ENCODE peak calls at places on chromosomes 13 and 19, in ten cellular contexts. T is fibroblast of lung, C is substantia nigra, G is dorsolateral prefrontal cortex, M is neural progenitor cell, Y is K562, U is PC-3, O is cardiac muscle cell, Z is Panc1, W is MM.1S. J is an unnamed sample.

GRCh38 chr13:99575376-99575775 is 74.1 kb downstream of the TM9SF2 start:
- DNase-seq in T (no peak), C (no peak), G (no peak), M (no peak), Y (peak), U (no peak), O (no peak), Z (no peak), W (no peak), J (no peak)

GRCh38 chr19:16822648-16823047 is 6.5 kb upstream of the SIN3B start:
- DNase-seq in T (no peak), C (no peak), G (no peak), M (no peak), Y (no peak), U (no peak), O (no peak), Z (no peak), W (no peak), J (no peak)

GRCh38 chr13:91647361-91647970 is 249.0 kb downstream of the GPC5 start:
- DNase-seq in T (peak), C (no peak), G (no peak), M (peak), Y (peak), U (peak), O (no peak), Z (peak), W (no peak), J (no peak)

GRCh38 chr13:43077906-43078305 is 54.5 kb downstream of the DNAJC15 start:
- DNase-seq in T (no peak), C (no peak), G (no peak), M (peak), Y (no peak), U (no peak), O (peak), Z (no peak), W (no peak), J (no peak)

GRCh38 chr19:19347401-19347800 is 26.8 kb downstream of the MAU2 start:
- DNase-seq in T (peak), C (no peak), G (no peak), M (no peak), Y (no peak), U (no peak), O (no peak), Z (no peak), W (no peak), J (no peak)

GRCh38 chr13:74761794-74762193 is 627.6 kb upstream of the KLF12 start:
- DNase-seq in T (peak), C (no peak), G (no peak), M (no peak), Y (no peak), U (no peak), O (no peak), Z (no peak), W (no peak), J (no peak)

GRCh38 chr19:8302734-8303133 is 5.4 kb downstream of the CD320 start:
- DNase-seq in T (no peak), C (no peak), G (no peak), M (no peak), Y (no peak), U (no peak), O (no peak), Z (no peak), W (no peak), J (no peak)

GRCh38 chr13:91406619-91407018 is 8.2 kb downstream of the GPC5 start:
- DNase-seq in T (peak), C (no peak), G (no peak), M (peak), Y (peak), U (peak), O (no peak), Z (peak), W (peak), J (no peak)

GRCh38 chr19:33302974-33303790 is 848 bp upstream of the CEBPA start:
- DNase-seq in T (peak), C (no peak), G (no peak), M (peak), Y (no peak), U (peak), O (peak), Z (no peak), W (no peak), J (peak)

GRCh38 chr19:49932731-49933131 is 3.4 kb upstream of the NUP62 start:
- DNase-seq in T (no peak), C (no peak), G (no peak), M (no peak), Y (no peak), U (no peak), O (no peak), Z (no peak), W (no peak), J (no peak)

GRCh38 chr13:40028446-40028845 is 373.0 kb downstream of the COG6 start:
- DNase-seq in T (no peak), C (no peak), G (no peak), M (no peak), Y (no peak), U (no peak), O (no peak), Z (no peak), W (no peak), J (no peak)

GRCh38 chr19:55169136-55169535 is 2.7 kb upstream of the DNAAF3 start:
- DNase-seq in T (no peak), C (no peak), G (no peak), M (no peak), Y (no peak), U (no peak), O (no peak), Z (no peak), W (no peak), J (no peak)

GRCh38 chr19:55491546-55492360 is 3.5 kb downstream of the SSC5D start:
- DNase-seq in T (no peak), C (no peak), G (no peak), M (no peak), Y (no peak), U (no peak), O (no peak), Z (no peak), W (no peak), J (peak)

GRCh38 chr13:77751513-77752456 is 54.3 kb downstream of the SLAIN1 start:
- DNase-seq in T (peak), C (no peak), G (no peak), M (peak), Y (peak), U (peak), O (peak), Z (peak), W (peak), J (no peak)

GRCh38 chr13:32134991-32135390 is 103.4 kb downstream of the FRY start:
- DNase-seq in T (peak), C (no peak), G (no peak), M (no peak), Y (no peak), U (no peak), O (no peak), Z (no peak), W (no peak), J (no peak)
- H3K27ac ChIP-seq in T (peak), C (no peak), G (no peak), M (no peak), Y (no peak), U (no peak), O (no peak), Z (no peak), W (no peak), J (peak)

DNA sequence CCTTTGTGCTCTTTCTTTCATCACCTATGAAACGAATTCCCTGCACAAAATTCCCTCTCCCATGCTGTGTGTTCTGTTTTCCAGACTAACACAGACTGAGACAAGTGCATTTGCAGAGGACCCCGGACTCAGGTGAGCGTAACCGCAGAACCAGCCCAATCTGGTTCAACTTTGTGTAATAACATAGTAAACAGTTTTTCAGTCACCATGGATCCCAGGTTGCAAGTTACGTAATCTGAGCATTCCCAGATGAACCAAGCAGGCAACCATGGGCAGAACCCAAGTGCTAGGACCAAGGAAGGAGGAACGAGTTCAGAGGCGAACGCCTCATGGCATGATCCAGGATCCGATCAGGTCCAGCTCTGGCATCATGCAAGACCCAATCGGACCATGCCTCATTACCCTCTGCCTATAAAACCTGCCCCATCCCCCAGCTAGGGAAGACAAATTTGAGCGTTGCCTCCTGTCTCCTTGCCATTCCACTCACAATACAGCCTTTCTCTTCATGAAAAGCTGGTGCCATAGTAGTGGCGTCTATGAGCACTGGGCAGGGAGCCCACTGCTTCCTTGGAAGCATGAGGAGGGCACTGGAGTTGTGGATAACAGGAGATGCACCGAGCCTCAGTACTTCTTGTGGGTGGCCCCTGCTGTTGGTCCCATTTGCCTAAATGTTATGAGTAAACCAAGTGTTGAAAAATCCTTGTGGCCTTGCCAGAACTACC is 107.6 kb downstream of the ABCC4 start:
- DNase-seq in T (no peak), C (no peak), G (no peak), M (no peak), Y (no peak), U (no peak), O (no peak), Z (no peak), W (no peak), J (no peak)
- H3K27ac ChIP-seq in T (no peak), C (no peak), G (no peak), M (no peak), Y (no peak), U (no peak), O (no peak), Z (peak), W (no peak), J (no peak)

GRCh38 chr19:58555920-58556632 is 1.2 kb upstream of the CHMP2A start:
- DNase-seq in T (no peak), C (no peak), G (no peak), M (no peak), Y (no peak), U (no peak), O (no peak), Z (no peak), W (no peak), J (peak)
- H3K27ac ChIP-seq in T (peak), C (no peak), G (no peak), M (peak), Y (peak), U (no peak), O (peak), Z (peak), W (no peak), J (peak)

GRCh38 chr19:51422053-51422448 is 4.6 kb upstream of the SIGLEC10 start:
- DNase-seq in T (peak), C (peak), G (peak), M (peak), Y (peak), U (peak), O (peak), Z (no peak), W (peak), J (no peak)

GRCh38 chr19:51417807-51418152 is 338 bp upstream of the SIGLEC10 start:
- DNase-seq in T (no peak), C (no peak), G (no peak), M (no peak), Y (no peak), U (no peak), O (no peak), Z (no peak), W (no peak), J (no peak)

GRCh38 chr19:51417107-51417806 is at the start of gene SIGLEC10:
- DNase-seq in T (no peak), C (no peak), G (peak), M (no peak), Y (peak), U (peak), O (no peak), Z (no peak), W (no peak), J (no peak)

GRCh38 chr19:51421229-51422052 is 4.0 kb upstream of the SIGLEC10 start:
- DNase-seq in T (no peak), C (no peak), G (no peak), M (peak), Y (no peak), U (no peak), O (no peak), Z (no peak), W (no peak), J (no peak)

GRCh38 chr19:51418707-51419106 is 1.3 kb upstream of the SIGLEC10 start:
- DNase-seq in T (no peak), C (no peak), G (no peak), M (no peak), Y (no peak), U (no peak), O (no peak), Z (no peak), W (no peak), J (no peak)
- H3K27ac ChIP-seq in T (no peak), C (no peak), G (no peak), M (no peak), Y (no peak), U (no peak), O (no peak), Z (no peak), W (no peak), J (no peak)

GRCh38 chr13:114058051-114058867 is 74.2 kb downstream of the RASA3 start:
- DNase-seq in T (no peak), C (no peak), G (no peak), M (no peak), Y (no peak), U (no peak), O (no peak), Z (no peak), W (no peak), J (no peak)
- H3K27ac ChIP-seq in T (no peak), C (peak), G (peak), M (no peak), Y (no peak), U (no peak), O (no peak), Z (peak), W (no peak), J (peak)

DNA sequence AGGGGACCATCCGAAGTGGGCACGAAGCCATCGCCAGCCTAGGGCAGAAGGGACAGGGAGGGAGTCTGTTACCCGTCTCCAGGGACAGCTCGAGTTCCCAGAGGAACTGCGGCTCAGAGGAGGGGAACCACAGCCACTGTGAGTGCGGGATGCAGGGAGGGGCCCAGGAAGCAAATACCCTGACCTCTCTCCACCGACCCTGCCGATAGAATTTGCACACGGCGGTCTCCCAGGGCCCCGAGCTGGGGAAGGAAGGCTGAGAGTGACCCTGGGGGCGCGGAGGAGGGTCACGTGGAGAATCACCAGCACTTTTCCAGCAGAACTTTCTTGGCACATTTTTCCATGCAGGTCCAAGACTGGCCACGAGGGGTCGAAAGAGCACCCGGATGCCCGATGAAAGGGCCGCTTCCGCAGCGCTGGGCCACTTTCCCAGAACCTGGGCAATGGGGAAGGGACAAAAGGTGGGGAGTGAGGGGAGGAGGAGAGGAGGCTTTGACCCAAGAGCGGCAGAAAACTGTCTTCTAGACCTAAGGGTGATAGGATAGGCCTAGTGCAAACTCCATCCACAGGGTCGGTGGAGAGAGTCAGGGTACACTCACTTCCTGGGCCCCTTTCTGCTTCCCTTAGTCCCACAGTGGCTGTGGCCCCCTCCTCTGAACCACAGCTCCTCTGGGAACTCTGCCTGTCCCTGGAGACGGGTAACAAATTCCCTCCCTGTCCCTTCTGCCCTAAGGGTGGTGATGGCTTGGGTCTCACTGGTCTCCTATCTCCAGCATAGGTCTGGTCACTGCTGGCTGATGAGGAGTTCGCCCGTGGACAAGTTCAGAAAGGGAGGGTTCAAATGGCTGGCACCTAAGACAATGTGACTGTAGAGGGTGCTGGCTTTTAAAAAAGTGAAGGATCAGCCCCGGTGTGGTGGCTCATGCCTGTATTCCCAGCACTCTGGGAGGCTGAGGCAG is 5.3 kb upstream of the GPR4 start:
- DNase-seq in T (peak), C (peak), G (peak), M (peak), Y (peak), U (peak), O (peak), Z (no peak), W (no peak), J (peak)
- H3K27ac ChIP-seq in T (no peak), C (peak), G (peak), M (no peak), Y (peak), U (peak), O (no peak), Z (peak), W (no peak), J (peak)

GRCh38 chr13:23847545-23847944 is 41.7 kb downstream of the MIPEP start:
- DNase-seq in T (no peak), C (no peak), G (no peak), M (no peak), Y (no peak), U (no peak), O (no peak), Z (no peak), W (no peak), J (no peak)
- H3K27ac ChIP-seq in T (no peak), C (no peak), G (no peak), M (no peak), Y (no peak), U (no peak), O (no peak), Z (no peak), W (no peak), J (no peak)

DNA sequence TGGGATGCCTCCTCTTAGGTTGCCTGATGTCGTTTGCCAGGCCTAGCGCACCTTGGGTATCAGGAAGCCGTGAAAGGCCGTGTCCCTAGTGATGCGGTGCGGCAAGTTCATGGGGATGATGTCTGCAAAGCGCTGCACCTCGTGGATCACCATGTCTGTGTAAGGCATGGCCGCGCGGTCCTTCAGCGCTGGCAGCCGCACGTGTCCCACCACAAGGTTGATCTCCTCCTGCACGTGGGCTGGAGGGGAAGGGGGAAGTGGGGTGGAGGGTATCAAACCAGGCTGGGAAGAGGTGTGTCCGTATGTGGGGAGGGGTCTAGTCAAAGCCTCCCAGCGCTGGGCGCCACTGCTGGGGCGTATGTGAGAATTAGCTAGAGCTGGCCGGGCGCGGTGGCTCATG is 23.2 kb downstream of the EGLN2 start:
- DNase-seq in T (no peak), C (no peak), G (no peak), M (no peak), Y (no peak), U (no peak), O (no peak), Z (no peak), W (no peak), J (no peak)
- H3K27ac ChIP-seq in T (no peak), C (no peak), G (peak), M (no peak), Y (peak), U (no peak), O (peak), Z (no peak), W (no peak), J (peak)

DNA sequence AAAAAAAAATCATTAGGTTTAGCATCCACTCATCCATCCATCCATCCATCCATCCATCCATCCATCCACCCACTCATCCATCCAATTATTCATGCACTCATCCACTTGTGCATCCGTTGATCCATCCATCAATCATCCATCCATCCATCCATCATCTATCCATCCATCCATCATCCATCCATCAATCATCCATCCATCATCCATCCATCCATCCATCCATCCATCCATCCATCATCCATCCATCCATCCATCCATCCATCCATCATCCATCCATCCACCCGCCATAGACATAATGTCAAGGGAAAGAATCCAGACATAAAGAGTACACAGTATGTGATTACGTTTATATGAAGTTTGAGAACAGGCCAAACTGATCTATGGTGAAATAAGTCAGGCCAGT is 9.0 kb upstream of the SELENOW start:
- DNase-seq in T (no peak), C (no peak), G (no peak), M (no peak), Y (no peak), U (no peak), O (no peak), Z (no peak), W (no peak), J (no peak)
- H3K27ac ChIP-seq in T (no peak), C (no peak), G (peak), M (no peak), Y (no peak), U (no peak), O (no peak), Z (no peak), W (no peak), J (no peak)

J was measured in uterus.